ENCODE peak calls at places on chromosome 9, in eight cellular contexts. O, J, F, V, X, B, N and A are unnamed samples.

GRCh38 chr9:7756088-7756487 is 43.5 kb downstream of the DMAC1 start:
- DNase-seq in N (peak; percentile 0), O (no peak), V (no peak), X (peak; percentile 17), J (peak; percentile 9), B (no peak), F (no peak), A (peak; percentile 51)

GRCh38 chr9:21028476-21028875 is 3.0 kb downstream of the HACD4 start:
- DNase-seq in J (no peak), B (no peak), N (no peak), F (no peak), X (no peak), V (no peak), O (peak; percentile 69), A (no peak)

GRCh38 chr9:129202613-129203555 is 24.8 kb upstream of the IER5L start:
- DNase-seq in N (peak; percentile 71), F (peak; percentile 91), O (peak; percentile 63), V (peak; percentile 54), X (peak; percentile 86), J (no peak), B (peak; percentile 35), A (peak; percentile 65)

GRCh38 chr9:33019797-33020196 is 5.3 kb upstream of the DNAJA1 start:
- DNase-seq in O (no peak), J (no peak), B (no peak), V (no peak), X (no peak), N (no peak), F (no peak), A (no peak)

GRCh38 chr9:27622688-27623340 is 49.5 kb upstream of the C9orf72 start:
- DNase-seq in F (no peak), X (no peak), B (no peak), N (no peak), V (no peak), O (no peak), J (no peak), A (peak; percentile 78)

GRCh38 chr9:108410161-108410560 is 445.6 kb downstream of the ACTL7B start:
- DNase-seq in X (no peak), F (no peak), J (no peak), V (no peak), O (no peak), N (no peak), B (no peak), A (no peak)

GRCh38 chr9:71249729-71250317 is 128.4 kb upstream of the TRPM3 start:
- DNase-seq in B (peak; percentile 27), V (peak; percentile 43), O (peak; percentile 64), J (peak; percentile 31), F (peak; percentile 76), X (no peak), N (peak; percentile 71), A (peak; percentile 54)

GRCh38 chr9:133733421-133734250 is 4.5 kb downstream of the SARDH start:
- DNase-seq in B (no peak), J (no peak), O (no peak), F (no peak), X (no peak), V (no peak), N (no peak), A (no peak)

GRCh38 chr9:91220491-91221135 is 141.1 kb downstream of the AUH start:
- DNase-seq in N (peak; percentile 90), X (no peak), B (peak; percentile 29), V (no peak), O (peak; percentile 86), J (no peak), F (no peak), A (no peak)

GRCh38 chr9:95887926-95888497 is 12.5 kb downstream of the ERCC6L2 start:
- DNase-seq in N (no peak), J (no peak), V (no peak), F (no peak), X (no peak), O (no peak), B (no peak), A (no peak)

GRCh38 chr9:111854799-111855198 is 41.8 kb upstream of the UGCG start:
- DNase-seq in V (no peak), X (no peak), O (peak; percentile 35), B (peak; percentile 54), N (peak; percentile 60), J (no peak), F (no peak), A (peak; percentile 49)

GRCh38 chr9:76901801-76902200 is 4.1 kb downstream of the PRUNE2 start:
- DNase-seq in O (no peak), F (no peak), N (no peak), B (no peak), J (no peak), V (no peak), X (no peak), A (no peak)

GRCh38 chr9:135103001-135103446 is 15.6 kb downstream of the OLFM1 start:
- DNase-seq in F (no peak), N (no peak), O (no peak), J (no peak), V (no peak), B (no peak), X (no peak), A (no peak)